ENCODE peak calls at places on chromosomes 3 and 15, in five cellular contexts. F, M, Z, L and B are unnamed samples.

GRCh38 chr15:58547628-58548307 is 116.0 kb downstream of the LIPC start:
- DNase-seq in F (no peak), M (no peak), Z (no peak), L (no peak), B (no peak)

GRCh38 chr15:41561777-41562145 is 2.7 kb downstream of the TYRO3 start:
- DNase-seq in F (no peak), M (no peak), Z (no peak), L (peak), B (peak)

GRCh38 chr3:12265558-12265957 is 23.3 kb upstream of the PPARG start:
- DNase-seq in F (no peak), M (no peak), Z (no peak), L (no peak), B (peak)

GRCh38 chr3:16028604-16029003 is 145.9 kb upstream of the GALNT15 start:
- DNase-seq in F (peak), M (no peak), Z (no peak), L (peak), B (peak)

GRCh38 chr15:96746621-96747155 is 416.2 kb downstream of the NR2F2 start:
- DNase-seq in F (no peak), M (no peak), Z (no peak), L (no peak), B (no peak)

GRCh38 chr15:75030424-75030823 is 7.0 kb downstream of the PPCDC start:
- DNase-seq in F (no peak), M (no peak), Z (no peak), L (no peak), B (no peak)

GRCh38 chr3:159766563-159767185 is 222.0 kb upstream of the IL12A start:
- DNase-seq in F (peak), M (no peak), Z (no peak), L (peak), B (peak)

GRCh38 chr3:160129459-160130061 is 95.7 kb upstream of the C3orf80 start:
- DNase-seq in F (peak), M (no peak), Z (no peak), L (peak), B (peak)

GRCh38 chr3:52034651-52035050 is 21.7 kb downstream of the DUSP7 start:
- DNase-seq in F (no peak), M (no peak), Z (no peak), L (no peak), B (no peak)

GRCh38 chr3:186842426-186843038 is at the start of gene ADIPOQ:
- DNase-seq in F (no peak), M (no peak), Z (no peak), L (no peak), B (no peak)

GRCh38 chr3:30078736-30079135 is 527.7 kb upstream of the TGFBR2 start:
- DNase-seq in F (peak), M (no peak), Z (no peak), L (no peak), B (no peak)